ENCODE peak calls at places on chromosomes 5 and 9, in six cellular contexts. K is astrocyte of the cerebellum, Z is HFFc6, H is RWPE1, G is K562, X is neural crest cell. S is an unnamed sample.
A peak's percentile ranks its signal among the peaks of the same experiment; 100 is the strongest.

GRCh38 chr5:180284161-180284560 is 7.7 kb downstream of the MAPK9 start:
- DNase-seq in K (no peak), Z (no peak), H (no peak), G (no peak), X (no peak), S (no peak)

GRCh38 chr5:122458278-122458872 is 146.3 kb downstream of the SNCAIP start:
- DNase-seq in K (no peak), Z (no peak), H (peak; percentile 47), G (peak; percentile 19), X (no peak), S (peak; percentile 66)

GRCh38 chr5:158569534-158569933 is 530.2 kb downstream of the EBF1 start:
- DNase-seq in K (peak; percentile 80), Z (no peak), H (no peak), G (no peak), X (no peak), S (no peak)

GRCh38 chr5:53480474-53481353 is at the start of gene FST:
- DNase-seq in K (no peak), Z (no peak), H (peak; percentile 45), G (peak; percentile 19), X (peak; percentile 45), S (peak; percentile 24)

GRCh38 chr5:21654-22233 is 70.2 kb upstream of the PLEKHG4B start:
- DNase-seq in K (no peak), Z (peak; percentile 42), H (peak; percentile 24), G (no peak), X (no peak), S (peak; percentile 51)

GRCh38 chr5:59640411-59640810 is 253.1 kb downstream of the PDE4D start:
- DNase-seq in K (no peak), Z (peak; percentile 9), H (no peak), G (no peak), X (no peak), S (peak; percentile 42)

GRCh38 chr5:90555666-90556065 is 2.9 kb upstream of the ADGRV1 start:
- DNase-seq in K (no peak), Z (no peak), H (no peak), G (no peak), X (no peak), S (no peak)

GRCh38 chr5:139654875-139655491 is 6.8 kb downstream of the CXXC5 start:
- DNase-seq in K (no peak), Z (no peak), H (no peak), G (no peak), X (no peak), S (no peak)

GRCh38 chr9:14768561-14769234 is 46.2 kb upstream of the CER1 start:
- DNase-seq in K (peak; percentile 59), Z (peak; percentile 52), H (peak; percentile 24), G (peak; percentile 17), X (peak; percentile 23), S (peak; percentile 61)

GRCh38 chr9:117344892-117345660 is 69.8 kb downstream of the ASTN2 start:
- DNase-seq in K (no peak), Z (no peak), H (no peak), G (no peak), X (no peak), S (no peak)

GRCh38 chr9:126165755-126166154 is 160.9 kb upstream of the MVB12B start:
- DNase-seq in K (no peak), Z (no peak), H (no peak), G (no peak), X (no peak), S (no peak)

GRCh38 chr5:160287378-160288051 is 24.8 kb downstream of the CCNJL start:
- DNase-seq in K (no peak), Z (peak; percentile 4), H (peak; percentile 47), G (no peak), X (peak; percentile 45), S (peak; percentile 87)

GRCh38 chr9:37747271-37747753 is 6.3 kb upstream of the TRMT10B start:
- DNase-seq in K (peak; percentile 46), Z (peak; percentile 72), H (peak; percentile 79), G (peak; percentile 87), X (peak; percentile 58), S (peak; percentile 70)

GRCh38 chr9:116475201-116475600 is 211.9 kb upstream of the TRIM32 start:
- DNase-seq in K (no peak), Z (peak; percentile 38), H (no peak), G (no peak), X (no peak), S (no peak)

GRCh38 chr9:130258999-130259398 is 6.6 kb upstream of the HMCN2 start:
- DNase-seq in K (peak; percentile 68), Z (no peak), H (no peak), G (no peak), X (no peak), S (no peak)

GRCh38 chr9:130256644-130257043 is 8.9 kb upstream of the HMCN2 start:
- DNase-seq in K (no peak), Z (no peak), H (no peak), G (no peak), X (no peak), S (no peak)

GRCh38 chr9:130255638-130255930 is 10.0 kb upstream of the HMCN2 start:
- DNase-seq in K (no peak), Z (no peak), H (no peak), G (no peak), X (no peak), S (no peak)

GRCh38 chr9:130254753-130255637 is 10.6 kb upstream of the HMCN2 start:
- DNase-seq in K (no peak), Z (no peak), H (no peak), G (no peak), X (no peak), S (no peak)
- TF ChIP-seq CTCF in K (no peak), Z (no peak), H (no peak), G (no peak), X (no peak), S (no peak)

GRCh38 chr5:155147222-155147621 is 133.7 kb downstream of the KIF4B start:
- DNase-seq in K (no peak), Z (peak; percentile 2), H (peak; percentile 22), G (no peak), X (no peak), S (peak; percentile 39)
- TF ChIP-seq CTCF in K (no peak), Z (peak; percentile 72), H (peak; percentile 22), G (peak; percentile 28), X (no peak), S (peak; percentile 49)

GRCh38 chr9:127628644-127629467 is 16.8 kb downstream of the STXBP1 start:
- DNase-seq in K (no peak), Z (no peak), H (peak; percentile 70), G (peak; percentile 41), X (no peak), S (no peak)

GRCh38 chr9:127633216-127633615 is 21.1 kb downstream of the STXBP1 start:
- DNase-seq in K (no peak), Z (no peak), H (no peak), G (no peak), X (no peak), S (no peak)

GRCh38 chr9:127626752-127627493 is 14.8 kb downstream of the STXBP1 start:
- DNase-seq in K (no peak), Z (no peak), H (no peak), G (no peak), X (no peak), S (no peak)

GRCh38 chr9:127627494-127627855 is 15.4 kb downstream of the STXBP1 start:
- DNase-seq in K (no peak), Z (no peak), H (no peak), G (no peak), X (no peak), S (no peak)

DNA sequence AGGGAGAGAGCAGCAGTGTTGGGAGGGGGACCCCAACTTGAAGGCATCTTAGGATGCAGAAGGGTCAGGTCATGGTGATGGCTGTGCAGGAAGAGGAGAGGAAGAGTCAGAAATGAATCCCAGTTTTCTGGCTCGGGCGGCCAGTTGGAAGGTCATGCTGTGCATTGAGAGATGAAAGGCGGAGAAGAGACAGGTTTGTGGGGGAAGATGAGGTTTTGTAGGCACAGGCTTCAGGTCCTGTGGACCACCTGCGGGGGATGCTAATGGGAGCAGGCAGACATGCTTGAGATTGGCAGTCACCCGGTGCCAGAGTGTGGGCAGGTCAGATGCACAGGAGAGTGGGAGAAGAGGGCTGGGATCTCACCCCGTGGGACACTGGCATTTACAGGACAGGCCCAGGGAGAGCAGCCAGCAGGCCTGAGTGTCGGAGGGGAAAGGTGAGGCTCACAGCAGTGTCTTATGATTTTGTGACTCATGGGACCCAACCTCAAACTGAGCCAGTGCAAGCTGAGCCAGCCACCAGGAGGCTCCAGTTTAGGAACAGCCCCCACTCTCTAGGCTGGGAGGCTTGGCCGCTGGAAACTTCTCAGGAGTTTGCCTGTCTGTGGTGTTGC is 17.5 kb downstream of the STXBP1 start:
- DNase-seq in K (no peak), Z (no peak), H (no peak), G (peak; percentile 55), X (no peak), S (no peak)
- TF ChIP-seq CTCF in K (no peak), Z (peak; percentile 14), H (no peak), G (peak; percentile 58), X (no peak), S (no peak)

GRCh38 chr5:168583742-168584482 is 4.7 kb upstream of the PANK3 start:
- DNase-seq in K (no peak), Z (no peak), H (no peak), G (no peak), X (no peak), S (no peak)
- TF ChIP-seq CTCF in K (no peak), Z (no peak), H (no peak), G (no peak), X (no peak), S (no peak)

DNA sequence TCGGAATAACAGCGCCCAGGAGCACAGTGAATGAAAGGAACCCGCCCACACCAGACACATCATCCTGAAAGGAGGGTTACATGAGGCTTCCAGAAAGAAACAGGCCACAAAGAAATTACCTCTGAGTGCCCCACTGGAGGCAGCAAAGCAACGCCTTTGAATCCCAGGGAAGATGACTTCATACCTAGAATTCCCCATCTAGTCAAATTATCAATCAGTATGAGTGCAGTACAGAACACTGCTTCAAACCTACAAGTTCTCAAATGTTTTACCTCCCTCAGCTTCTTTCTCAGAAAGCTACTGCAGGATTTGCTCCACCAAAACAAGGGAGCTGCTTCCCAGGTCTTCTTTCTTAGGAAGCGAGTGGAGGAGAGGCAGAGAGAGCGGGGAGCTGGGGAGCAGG is 87.2 kb downstream of the SEMA4D start:
- DNase-seq in K (no peak), Z (no peak), H (peak; percentile 59), G (no peak), X (no peak), S (peak; percentile 38)
- TF ChIP-seq CTCF in K (no peak), Z (peak; percentile 15), H (no peak), G (no peak), X (no peak), S (no peak)

DNA sequence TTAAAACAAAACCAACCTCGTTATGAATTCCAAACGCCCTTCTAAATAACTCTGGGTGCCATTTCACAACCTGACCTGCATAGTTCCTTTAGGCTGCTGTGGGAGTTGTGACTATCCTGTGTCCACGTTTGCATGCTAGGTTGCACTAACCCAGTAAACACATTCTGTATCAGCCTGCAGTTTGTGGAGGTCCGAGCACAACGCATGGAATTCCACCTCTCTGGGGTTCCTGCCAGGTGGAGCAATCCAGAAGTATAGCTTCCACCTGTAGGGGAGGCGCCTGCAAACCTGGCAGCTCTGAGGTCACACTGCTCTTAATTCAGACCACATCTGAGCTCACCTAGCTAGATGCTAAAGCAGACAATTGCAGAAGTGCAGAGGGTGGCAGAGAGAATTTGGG is 57.2 kb downstream of the MARCHF3 start:
- DNase-seq in K (no peak), Z (no peak), H (no peak), G (no peak), X (no peak), S (no peak)
- TF ChIP-seq CTCF in K (no peak), Z (no peak), H (no peak), G (no peak), X (no peak), S (no peak)

S was measured in MCF 10A.